ENCODE peak calls at places on chromosomes 1 and 21, in four cellular contexts. P is fibroblast of lung, C is WERI-Rb-1, U is retinal pigment epithelial cell. Q is an unnamed sample.
A peak's percentile ranks its signal among the peaks of the same experiment; 100 is the strongest.

GRCh38 chr1:158563852-158564251 is 6.5 kb downstream of the OR6P1 start:
- DNase-seq in C (no peak), P (no peak), U (no peak), Q (no peak)

GRCh38 chr1:96559707-96560588 is 161.6 kb upstream of the PTBP2 start:
- DNase-seq in U (peak; percentile 95), P (peak; percentile 99), C (no peak), Q (peak; percentile 98)

GRCh38 chr1:47444578-47445465 is 7.0 kb downstream of the FOXD2 start:
- DNase-seq in C (peak; percentile 22), U (no peak), P (no peak), Q (peak; percentile 48)

GRCh38 chr1:36342426-36343185 is 19.2 kb upstream of the EVA1B start:
- DNase-seq in U (no peak), P (peak; percentile 59), C (peak; percentile 58), Q (peak; percentile 89)

GRCh38 chr1:158013840-158014520 is 20.5 kb downstream of the KIRREL1 start:
- DNase-seq in P (peak; percentile 60), C (no peak), U (no peak), Q (no peak)

GRCh38 chr1:99662581-99663208 is 16.8 kb downstream of the PALMD start:
- DNase-seq in C (no peak), P (no peak), U (no peak), Q (peak; percentile 93)

GRCh38 chr1:63010898-63011660 is 227.1 kb downstream of the ATG4C start:
- DNase-seq in P (peak; percentile 32), U (peak; percentile 32), C (peak; percentile 14), Q (no peak)

GRCh38 chr1:11841245-11842153 is 6.1 kb downstream of the NPPA start:
- DNase-seq in C (peak; percentile 53), U (no peak), P (no peak), Q (no peak)

GRCh38 chr1:154170547-154171221 is 15.8 kb upstream of the NUP210L start:
- DNase-seq in U (no peak), P (no peak), C (peak; percentile 24), Q (peak; percentile 42)

GRCh38 chr1:194361374-194362131 is 1175.1 kb upstream of the B3GALT2 start:
- DNase-seq in P (no peak), U (no peak), C (no peak), Q (no peak)

GRCh38 chr1:18878538-18879220 is 19.2 kb upstream of the TAS1R2 start:
- DNase-seq in C (no peak), U (no peak), P (no peak), Q (no peak)

GRCh38 chr1:154627247-154628121 is 19.5 kb upstream of the ADAR start:
- DNase-seq in U (peak; percentile 55), P (peak; percentile 90), C (peak; percentile 99), Q (peak; percentile 96)

GRCh38 chr1:30907641-30908445 is 715 bp downstream of the SDC3 start:
- DNase-seq in P (no peak), U (no peak), C (no peak), Q (no peak)

GRCh38 chr1:229161740-229162139 is 109.2 kb upstream of the RAB4A start:
- DNase-seq in P (no peak), C (no peak), U (no peak), Q (no peak)

GRCh38 chr1:23601968-23602876 is 42.9 kb upstream of the ID3 start:
- DNase-seq in C (no peak), U (no peak), P (no peak), Q (no peak)

GRCh38 chr21:33543505-33544129 is 779 bp downstream of the SON start:
- DNase-seq in C (peak; percentile 91), U (no peak), P (no peak), Q (peak; percentile 80)

GRCh38 chr1:12309783-12310742 is 80.2 kb downstream of the VPS13D start:
- DNase-seq in P (peak; percentile 69), U (no peak), C (no peak), Q (no peak)

GRCh38 chr1:51058863-51059262 is 43.2 kb upstream of the C1orf185 start:
- DNase-seq in P (peak; percentile 22), U (no peak), C (no peak), Q (peak; percentile 7)

GRCh38 chr1:2354511-2355407 is 36.6 kb downstream of the MORN1 start:
- DNase-seq in U (no peak), P (no peak), C (no peak), Q (no peak)

GRCh38 chr1:47437518-47438320 is at the start of gene FOXD2:
- DNase-seq in U (no peak), C (peak; percentile 86), P (peak; percentile 44), Q (peak; percentile 92)

GRCh38 chr1:101344745-101345144 is 107.9 kb downstream of the S1PR1 start:
- DNase-seq in P (no peak), U (no peak), C (no peak), Q (no peak)

GRCh38 chr1:111032295-111032897 is 68.7 kb upstream of the LRIF1 start:
- DNase-seq in U (no peak), P (no peak), C (peak; percentile 30), Q (peak; percentile 54)

GRCh38 chr1:180917306-180918065 is 4.8 kb downstream of the KIAA1614 start:
- DNase-seq in C (no peak), P (peak; percentile 20), U (no peak), Q (peak; percentile 61)

GRCh38 chr1:170267317-170267716 is 121.6 kb downstream of the NTMT2 start:
- DNase-seq in U (no peak), P (no peak), C (no peak), Q (no peak)

GRCh38 chr1:70503358-70503757 is 92.3 kb downstream of the CTH start:
- DNase-seq in C (no peak), P (peak; percentile 61), U (no peak), Q (peak; percentile 61)

GRCh38 chr1:181141431-181141910 is 53.0 kb downstream of the IER5 start:
- DNase-seq in P (peak; percentile 92), C (no peak), U (no peak), Q (peak; percentile 93)

GRCh38 chr21:36030581-36031189 is 29.6 kb downstream of the SETD4 start:
- DNase-seq in U (no peak), C (no peak), P (no peak), Q (no peak)

GRCh38 chr1:193406901-193407300 is 220.5 kb upstream of the B3GALT2 start:
- DNase-seq in P (peak; percentile 76), U (peak; percentile 41), C (no peak), Q (peak; percentile 76)

GRCh38 chr1:1779691-1780597 is 1.7 kb upstream of the NADK start:
- DNase-seq in C (no peak), U (no peak), P (peak; percentile 58), Q (peak; percentile 79)

GRCh38 chr1:201778279-201779023 is 50.5 kb upstream of the IPO9 start:
- DNase-seq in C (no peak), U (no peak), P (peak; percentile 48), Q (no peak)

GRCh38 chr1:64212023-64212422 is 8.6 kb downstream of the UBE2U start:
- DNase-seq in U (no peak), C (no peak), P (peak; percentile 87), Q (peak; percentile 70)

GRCh38 chr1:92916899-92917298 is 44.4 kb downstream of the DIPK1A start:
- DNase-seq in P (no peak), U (no peak), C (no peak), Q (peak; percentile 35)

GRCh38 chr1:226912587-226913176 is 27.4 kb upstream of the COQ8A start:
- DNase-seq in C (peak; percentile 61), P (peak; percentile 20), U (no peak), Q (peak; percentile 27)

GRCh38 chr21:46368533-46369285 is 44.8 kb downstream of the PCNT start:
- DNase-seq in C (no peak), P (no peak), U (no peak), Q (no peak)

GRCh38 chr21:33286600-33287456 is 20.7 kb downstream of the IL10RB start:
- DNase-seq in C (no peak), P (peak; percentile 91), U (peak; percentile 27), Q (no peak)

GRCh38 chr1:52403566-52404115 is 582 bp downstream of the ORC1 start:
- DNase-seq in U (no peak), C (peak; percentile 14), P (peak; percentile 78), Q (peak; percentile 88)

GRCh38 chr1:189269011-189269410 is 1208.7 kb downstream of the BRINP3 start:
- DNase-seq in U (peak; percentile 23), P (peak; percentile 37), C (no peak), Q (no peak)

GRCh38 chr1:196608401-196609113 is at the start of gene KCNT2:
- DNase-seq in U (peak; percentile 85), C (peak; percentile 100), P (peak; percentile 88), Q (peak; percentile 11)

DNA sequence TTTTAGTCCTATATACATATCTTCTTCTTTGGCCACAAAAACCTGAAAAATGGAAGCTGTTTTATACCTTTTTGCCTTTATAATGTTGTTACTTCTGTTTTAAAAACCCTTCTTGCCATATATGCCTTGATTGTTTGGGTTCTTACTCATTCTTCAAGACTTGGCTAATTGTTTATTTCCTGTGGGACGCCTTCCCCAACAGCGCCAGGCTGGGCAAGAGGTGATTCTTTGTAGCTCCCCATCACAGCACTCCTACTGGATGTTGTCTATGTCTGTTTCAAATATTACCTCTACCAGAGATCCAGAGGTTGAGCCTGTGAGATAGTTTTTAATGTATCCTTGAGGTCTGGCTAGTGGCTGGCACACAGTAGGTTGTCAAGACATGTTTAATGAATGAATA is 73.2 kb upstream of the CYP2J2 start:
- DNase-seq in U (no peak), P (no peak), C (no peak), Q (no peak)
- TF ChIP-seq CTCF in U (peak; percentile 23), P (no peak), C (no peak), Q (no peak)

GRCh38 chr1:39157304-39157703 is 47.2 kb upstream of the MACF1 start:
- DNase-seq in C (no peak), U (no peak), P (no peak), Q (no peak)

GRCh38 chr1:39160703-39161102 is 43.8 kb upstream of the MACF1 start:
- DNase-seq in U (no peak), C (no peak), P (peak; percentile 59), Q (no peak)

GRCh38 chr1:39159224-39160036 is 45.1 kb upstream of the MACF1 start:
- DNase-seq in C (peak; percentile 15), U (no peak), P (peak; percentile 89), Q (peak; percentile 49)

GRCh38 chr1:39154553-39155361 is 49.7 kb upstream of the MACF1 start:
- DNase-seq in C (no peak), P (peak; percentile 95), U (no peak), Q (peak; percentile 77)

GRCh38 chr1:39158330-39159086 is 46.0 kb upstream of the MACF1 start:
- DNase-seq in P (peak; percentile 83), C (peak; percentile 96), U (no peak), Q (no peak)
- H3K4me3 ChIP-seq in P (peak overlapping the region; percentile 41), C (peak overlapping the region; percentile 76), U (peak overlapping the region; percentile 28), Q (no peak overlapping the region)

GRCh38 chr1:8871539-8871935 is 6.9 kb downstream of the ENO1 start:
- DNase-seq in C (peak; percentile 28), P (no peak), U (no peak), Q (no peak)
- TF ChIP-seq CTCF in C (peak; percentile 66), P (peak; percentile 12), U (peak; percentile 49), Q (no peak)

DNA sequence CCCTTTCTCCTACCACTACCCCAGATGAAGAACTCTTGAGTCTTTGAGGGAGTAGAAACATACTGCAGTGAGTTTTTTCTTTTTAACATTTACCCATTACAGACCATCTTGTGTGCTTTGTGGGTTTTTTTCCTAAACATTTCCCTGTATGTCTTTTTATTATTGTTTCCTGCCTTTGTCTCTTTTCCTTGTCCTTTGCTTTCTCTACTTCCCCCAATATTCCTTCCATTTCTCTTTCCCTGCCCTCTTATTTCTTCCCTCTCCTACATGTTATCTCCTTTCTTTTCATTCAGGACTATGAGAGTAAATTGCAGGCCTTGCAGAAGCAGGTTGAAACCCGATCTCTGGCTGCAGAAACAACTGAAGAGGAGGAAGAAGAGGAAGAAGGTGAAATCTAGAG is 79.1 kb upstream of the PGD start:
- DNase-seq in P (no peak), U (no peak), C (no peak), Q (no peak)
- H3K4me3 ChIP-seq in P (no peak overlapping the region), U (no peak overlapping the region), C (no peak overlapping the region), Q (no peak overlapping the region)

GRCh38 chr1:161073474-161074121 is 3.9 kb upstream of the ARHGAP30 start:
- DNase-seq in C (peak; percentile 41), P (no peak), U (no peak), Q (no peak)
- TF ChIP-seq CTCF in C (peak; percentile 38), P (no peak), U (no peak), Q (no peak)